ENCODE peak calls at places on chromosomes 13 and 19, in five cellular contexts. L is GOT3; X is cardiac fibroblast; A is HFF-Myc; C is activated naive CD4-positive, alpha-beta T cell treated with anti-CD3 and anti-CD28 coated beads, Interleukin-2, amount 10 ng/mL, durations not matched to agents 7 days and 5 days. J is an unnamed sample.

GRCh38 chr13:36819064-36819810 is at the start of gene RFXAP:
- DNase-seq in X (peak), C (peak), A (peak), L (peak), J (peak)

GRCh38 chr13:109148243-109148642 is 518.8 kb downstream of the MYO16 start:
- DNase-seq in C (no peak), L (no peak), X (peak), A (no peak), J (no peak)

GRCh38 chr19:48152552-48152951 is 17.6 kb downstream of the LIG1 start:
- DNase-seq in C (peak), X (peak), A (peak), L (no peak), J (no peak)

GRCh38 chr19:18109731-18110671 is 12.4 kb downstream of the MAST3 start:
- DNase-seq in L (peak), C (peak), A (no peak), X (no peak), J (peak)

GRCh38 chr13:26460652-26461051 is 96.8 kb upstream of the WASF3 start:
- DNase-seq in C (no peak), L (no peak), A (no peak), X (peak), J (no peak)

GRCh38 chr19:18898081-18898532 is 2.1 kb upstream of the CERS1 start:
- DNase-seq in C (no peak), X (no peak), L (no peak), A (no peak), J (no peak)

GRCh38 chr19:49876422-49877019 is 634 bp downstream of the AKT1S1 start:
- DNase-seq in X (peak), A (peak), C (peak), L (peak), J (no peak)

GRCh38 chr13:23418776-23419683 is 14.5 kb downstream of the SACS start:
- DNase-seq in X (no peak), A (no peak), C (no peak), L (no peak), J (no peak)

GRCh38 chr13:101773062-101773461 is 320.6 kb downstream of the ITGBL1 start:
- DNase-seq in X (peak), L (no peak), C (no peak), A (no peak), J (no peak)

GRCh38 chr19:41935781-41936415 is 7.6 kb upstream of the ERFL start:
- DNase-seq in A (no peak), X (no peak), L (no peak), C (no peak), J (no peak)

GRCh38 chr19:46902402-46902766 is 41.6 kb downstream of the ARHGAP35 start:
- DNase-seq in L (no peak), C (no peak), X (no peak), A (no peak), J (no peak)

GRCh38 chr13:24161010-24161775 is 673 bp downstream of the SPATA13 start:
- DNase-seq in A (no peak), L (no peak), C (peak), X (no peak), J (peak)

GRCh38 chr13:72952529-72953141 is 106.2 kb upstream of the KLF5 start:
- DNase-seq in L (no peak), X (no peak), A (no peak), C (no peak), J (no peak)

GRCh38 chr19:1076951-1077350 is 10.0 kb downstream of the ARHGAP45 start:
- DNase-seq in A (no peak), L (no peak), X (no peak), C (peak), J (peak)

GRCh38 chr19:1239796-1240737 is 1.5 kb upstream of the ATP5F1D start:
- DNase-seq in L (peak), A (no peak), C (peak), X (peak), J (peak)

GRCh38 chr19:51729781-51730180 is 6.0 kb upstream of the HAS1 start:
- DNase-seq in C (no peak), X (peak), A (no peak), L (no peak), J (no peak)

GRCh38 chr13:39900106-39900750 is 244.8 kb downstream of the COG6 start:
- DNase-seq in X (no peak), A (no peak), C (no peak), L (no peak), J (no peak)

GRCh38 chr13:85864963-85865530 is 65.8 kb upstream of the SLITRK6 start:
- DNase-seq in X (peak), C (no peak), A (no peak), L (no peak), J (no peak)

GRCh38 chr19:45442927-45443461 is 19.3 kb upstream of the ERCC1 start:
- DNase-seq in A (no peak), X (peak), C (peak), L (no peak), J (no peak)

GRCh38 chr13:99323488-99323887 is 16.3 kb upstream of the GPR183 start:
- DNase-seq in L (no peak), A (no peak), X (peak), C (no peak), J (no peak)

GRCh38 chr19:37948362-37948761 is 41.4 kb downstream of the SIPA1L3 start:
- DNase-seq in X (no peak), C (no peak), A (no peak), L (no peak), J (no peak)

GRCh38 chr13:98512774-98513327 is 64.1 kb downstream of the STK24 start:
- DNase-seq in C (no peak), A (no peak), L (no peak), X (no peak), J (no peak)

GRCh38 chr13:38755792-38756191 is 68.9 kb downstream of the FREM2 start:
- DNase-seq in X (no peak), A (no peak), C (no peak), L (no peak), J (no peak)

GRCh38 chr13:100560498-100561215 is 27.9 kb downstream of the GGACT start:
- DNase-seq in L (no peak), A (no peak), C (no peak), X (no peak), J (no peak)

GRCh38 chr13:89923731-89924130 is 1423.8 kb upstream of the MIR17HG start:
- DNase-seq in X (peak), C (no peak), L (no peak), A (no peak), J (no peak)

GRCh38 chr19:30565680-30566079 is 193.5 kb downstream of the ZNF536 start:
- DNase-seq in C (no peak), A (no peak), L (no peak), X (no peak), J (no peak)

GRCh38 chr19:15180451-15181390 is 20.1 kb downstream of the NOTCH3 start:
- DNase-seq in X (no peak), A (no peak), C (no peak), L (no peak), J (no peak)

GRCh38 chr19:23999821-24000610 is 85.3 kb downstream of the ZNF726 start:
- DNase-seq in A (no peak), X (no peak), C (no peak), L (no peak), J (no peak)

GRCh38 chr13:113452942-113453901 is at the start of gene ADPRHL1:
- DNase-seq in X (no peak), A (no peak), L (no peak), C (no peak), J (no peak)

GRCh38 chr13:51478418-51479198 is 25.8 kb upstream of the INTS6 start:
- DNase-seq in C (no peak), A (no peak), L (no peak), X (no peak), J (no peak)

GRCh38 chr19:18879579-18880373 is 16.2 kb downstream of the CERS1 start:
- DNase-seq in A (no peak), L (no peak), C (peak), X (peak), J (no peak)

GRCh38 chr19:7917292-7918061 is 2.7 kb upstream of the SNAPC2 start:
- DNase-seq in X (peak), C (peak), L (no peak), A (no peak), J (peak)

GRCh38 chr19:2798158-2798685 is 12.9 kb downstream of the THOP1 start:
- DNase-seq in C (no peak), X (no peak), A (no peak), L (no peak), J (no peak)

GRCh38 chr13:114134111-114134943 is 1.9 kb upstream of the RASA3 start:
- DNase-seq in C (peak), L (no peak), A (no peak), X (no peak), J (no peak)

GRCh38 chr19:511101-511841 is 4.0 kb downstream of the TPGS1 start:
- DNase-seq in L (no peak), A (no peak), C (peak), X (peak), J (no peak)

GRCh38 chr13:48749699-48750473 is 96.2 kb downstream of the CYSLTR2 start:
- DNase-seq in X (peak), L (peak), A (peak), C (peak), J (peak)

GRCh38 chr13:66492479-66492878 is 737.7 kb downstream of the PCDH9 start:
- DNase-seq in A (no peak), L (no peak), C (no peak), X (no peak), J (no peak)